ENCODE peak calls at places on chromosomes 16 and 17, in four cellular contexts. R is DND-41; K is CD8-positive, alpha-beta memory T cell; B is suprapubic skin. H is an unnamed sample.

GRCh38 chr16:71895679-71896385 is 501 bp downstream of the IST1 start:
- DNase-seq in R (peak; percentile 50), K (peak; percentile 66), B (no peak), H (no peak)

GRCh38 chr17:82134101-82134500 is 36.1 kb upstream of the FASN start:
- DNase-seq in R (no peak), K (no peak), B (peak; percentile 94), H (no peak)

GRCh38 chr17:12730931-12731521 is 58.3 kb upstream of the ARHGAP44 start:
- DNase-seq in R (no peak), K (no peak), B (no peak), H (no peak)

GRCh38 chr16:71724320-71724751 is at the start of gene PHLPP2:
- DNase-seq in R (no peak), K (no peak), B (no peak), H (no peak)

GRCh38 chr17:77304746-77305473 is 164.1 kb downstream of the SEC14L1 start:
- DNase-seq in R (no peak), K (no peak), B (no peak), H (no peak)

GRCh38 chr16:3909791-3910583 is 29.5 kb upstream of the CREBBP start:
- DNase-seq in R (no peak), K (no peak), B (peak; percentile 69), H (no peak)

GRCh38 chr17:40910441-40910841 is 25.4 kb upstream of the KRT20 start:
- DNase-seq in R (no peak), K (no peak), B (no peak), H (peak; percentile 61)

GRCh38 chr17:38903404-38903803 is 22.0 kb upstream of the LASP1NB start:
- DNase-seq in R (no peak), K (no peak), B (no peak), H (no peak)

GRCh38 chr17:48577330-48577945 is 712 bp downstream of the HOXB4 start:
- DNase-seq in R (no peak), K (peak; percentile 58), B (no peak), H (no peak)

GRCh38 chr17:76139801-76140660 is 1.0 kb downstream of the FOXJ1 start:
- DNase-seq in R (no peak), K (peak; percentile 71), B (no peak), H (no peak)

GRCh38 chr16:4272114-4272954 is 489 bp downstream of the TFAP4 start:
- DNase-seq in R (peak; percentile 71), K (peak; percentile 65), B (peak; percentile 85), H (no peak)

GRCh38 chr16:82882982-82883863 is 256.5 kb downstream of the CDH13 start:
- DNase-seq in R (no peak), K (no peak), B (no peak), H (no peak)

GRCh38 chr17:978110-979093 is 1.2 kb downstream of the NXN start:
- DNase-seq in R (no peak), K (no peak), B (no peak), H (no peak)

GRCh38 chr16:68451656-68452055 is 3.3 kb upstream of the SMPD3 start:
- DNase-seq in R (no peak), K (no peak), B (no peak), H (no peak)
- H3K27ac ChIP-seq in R (no peak overlapping the region), K (no peak overlapping the region), B (no peak overlapping the region), H (no peak overlapping the region)

DNA sequence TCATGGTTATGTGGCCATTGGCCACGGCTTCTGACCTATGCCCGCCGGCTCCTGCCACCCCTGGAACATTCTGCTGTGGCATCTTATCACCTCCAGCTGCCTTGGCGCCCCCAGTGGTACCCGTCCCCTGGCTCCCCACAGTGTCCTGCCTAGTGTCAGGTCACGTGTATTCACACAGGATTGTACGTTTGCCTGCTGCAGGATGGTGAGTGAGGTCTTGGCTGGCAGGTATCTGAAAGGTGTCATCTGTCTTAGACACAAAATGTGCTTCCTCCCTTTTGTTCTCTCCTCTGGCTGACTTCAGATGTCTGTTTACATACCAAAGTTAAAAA is 24.9 kb downstream of the DBNDD1 start:
- DNase-seq in R (no peak), K (no peak), B (no peak), H (no peak)
- H3K27ac ChIP-seq in R (no peak overlapping the region), K (peak overlapping the region; percentile 49), B (peak overlapping the region; percentile 75), H (peak overlapping the region; percentile 71)

GRCh38 chr17:10042589-10043244 is 137.6 kb upstream of the RCVRN start:
- DNase-seq in R (no peak), K (no peak), B (no peak), H (no peak)

GRCh38 chr17:10046786-10047609 is 141.9 kb upstream of the RCVRN start:
- DNase-seq in R (no peak), K (no peak), B (no peak), H (no peak)

GRCh38 chr17:10046259-10046658 is 141.2 kb upstream of the RCVRN start:
- DNase-seq in R (no peak), K (no peak), B (no peak), H (no peak)

GRCh38 chr17:10041287-10041612 is 136.2 kb upstream of the RCVRN start:
- DNase-seq in R (no peak), K (no peak), B (no peak), H (no peak)

GRCh38 chr17:10041916-10042588 is 137.0 kb upstream of the RCVRN start:
- DNase-seq in R (no peak), K (no peak), B (no peak), H (no peak)
- H3K27ac ChIP-seq in R (no peak overlapping the region), K (no peak overlapping the region), B (peak overlapping the region; percentile 78), H (no peak overlapping the region)

DNA sequence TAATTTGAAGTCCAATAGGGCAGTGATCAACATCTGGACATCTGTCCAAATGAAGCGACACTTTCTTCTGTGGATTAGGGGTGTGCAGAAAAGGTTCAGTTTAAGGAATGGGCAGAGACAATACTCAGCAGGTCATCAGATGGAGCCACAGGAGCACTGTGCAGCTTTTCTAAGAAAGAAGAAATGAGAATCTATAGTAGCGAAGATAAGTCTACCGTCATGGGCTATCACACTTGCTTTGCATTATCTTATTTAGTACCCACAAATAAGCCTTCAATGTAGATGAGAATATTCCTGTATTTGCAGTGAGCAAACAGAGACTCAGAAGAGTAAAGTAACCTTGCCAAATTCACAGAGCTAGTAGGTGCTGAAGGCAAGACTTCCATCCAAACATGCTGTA is 412.0 kb upstream of the GOT2 start:
- DNase-seq in R (no peak), K (no peak), B (no peak), H (no peak)
- H3K27ac ChIP-seq in R (no peak overlapping the region), K (no peak overlapping the region), B (no peak overlapping the region), H (no peak overlapping the region)

GRCh38 chr16:12332553-12332952 is 356.0 kb downstream of the SNX29 start:
- DNase-seq in R (no peak), K (no peak), B (no peak), H (no peak)

GRCh38 chr16:12340151-12340733 is 363.7 kb downstream of the SNX29 start:
- DNase-seq in R (no peak), K (no peak), B (no peak), H (no peak)

GRCh38 chr16:12337776-12338655 is 361.5 kb downstream of the SNX29 start:
- DNase-seq in R (no peak), K (no peak), B (no peak), H (no peak)

GRCh38 chr16:12339686-12340085 is 363.2 kb downstream of the SNX29 start:
- DNase-seq in R (no peak), K (no peak), B (no peak), H (no peak)

DNA sequence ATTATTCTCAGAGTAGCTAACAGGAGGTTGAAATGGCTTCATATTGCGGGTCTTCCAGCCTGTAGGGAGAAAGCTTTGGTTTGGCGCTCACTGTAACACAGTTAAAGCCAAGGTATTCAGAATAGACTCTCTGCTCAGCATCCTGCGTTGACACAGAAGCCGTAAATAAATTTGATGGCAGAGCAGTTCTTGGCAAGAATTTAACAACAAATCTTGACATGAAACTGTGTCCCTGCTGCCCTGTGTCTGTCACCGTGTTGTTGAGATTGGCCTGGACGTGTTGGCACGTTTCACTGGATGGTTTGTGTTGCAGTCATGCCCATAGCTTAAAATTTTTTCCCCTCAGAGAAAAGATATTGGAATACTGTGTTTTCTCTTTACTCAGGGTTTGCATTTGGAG is 359.6 kb downstream of the SNX29 start:
- DNase-seq in R (no peak), K (no peak), B (no peak), H (no peak)
- H3K27ac ChIP-seq in R (no peak overlapping the region), K (no peak overlapping the region), B (no peak overlapping the region), H (no peak overlapping the region)

DNA sequence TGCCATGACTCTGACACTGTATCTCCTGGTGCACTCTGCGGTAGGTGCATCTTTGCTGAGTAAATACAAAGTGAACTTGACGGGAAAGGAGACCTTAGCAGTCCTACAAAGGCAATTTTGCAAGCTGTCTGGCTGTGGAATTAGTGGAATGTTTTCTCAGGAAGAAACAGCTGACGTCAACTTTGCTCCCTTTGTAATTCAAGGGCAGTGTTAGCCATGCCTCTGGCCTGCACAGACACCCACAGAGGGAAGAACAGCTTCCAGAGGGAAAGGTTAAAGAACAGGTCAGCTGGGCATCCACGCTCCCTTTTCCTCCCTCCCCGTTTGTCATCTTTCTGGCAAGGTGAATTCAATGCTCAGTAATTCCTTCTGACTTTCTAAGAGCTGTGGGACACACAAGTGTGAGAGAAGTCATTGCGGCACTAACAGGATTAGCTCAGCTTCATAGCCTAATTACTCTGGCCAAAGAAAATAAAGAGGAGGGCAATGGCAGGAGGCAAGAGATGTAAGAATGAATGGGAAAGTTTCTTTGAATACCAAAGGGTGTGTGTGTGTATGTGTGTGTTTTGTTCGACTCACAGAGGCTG is 476.9 kb upstream of the GOT2 start:
- DNase-seq in R (no peak), K (no peak), B (no peak), H (no peak)
- H3K27ac ChIP-seq in R (no peak overlapping the region), K (no peak overlapping the region), B (no peak overlapping the region), H (no peak overlapping the region)

GRCh38 chr16:87569601-87570559 is 32.4 kb upstream of the JPH3 start:
- DNase-seq in R (no peak), K (no peak), B (no peak), H (no peak)

GRCh38 chr16:87570564-87570937 is 31.8 kb upstream of the JPH3 start:
- DNase-seq in R (no peak), K (no peak), B (no peak), H (no peak)

GRCh38 chr16:87572959-87573358 is 29.3 kb upstream of the JPH3 start:
- DNase-seq in R (no peak), K (no peak), B (no peak), H (no peak)

GRCh38 chr16:87571868-87572244 is 30.5 kb upstream of the JPH3 start:
- DNase-seq in R (no peak), K (no peak), B (no peak), H (no peak)

GRCh38 chr16:87570938-87571867 is 31.1 kb upstream of the JPH3 start:
- DNase-seq in R (no peak), K (no peak), B (no peak), H (no peak)
- H3K27ac ChIP-seq in R (no peak overlapping the region), K (no peak overlapping the region), B (no peak overlapping the region), H (no peak overlapping the region)